ENCODE peak calls at places on chromosomes 7 and 10, in six cellular contexts. S, R, E, Q, J and M are unnamed samples.

GRCh38 chr10:30433286-30433778 is 652 bp upstream of the MAP3K8 start:
- DNase-seq in J (no peak), Q (no peak), S (no peak), E (no peak), R (peak), M (peak)

GRCh38 chr10:117237401-117237991 is 3.4 kb upstream of the SLC18A2 start:
- DNase-seq in S (no peak), R (no peak), Q (no peak), E (no peak), J (no peak), M (no peak)

GRCh38 chr10:123562811-123563580 is 103.2 kb upstream of the GPR26 start:
- DNase-seq in J (no peak), R (no peak), S (no peak), E (no peak), Q (no peak), M (no peak)

GRCh38 chr7:116330961-116331360 is 120.6 kb downstream of the TES start:
- DNase-seq in J (no peak), Q (no peak), S (no peak), E (no peak), R (no peak), M (no peak)

GRCh38 chr10:101744267-101744666 is 31.6 kb downstream of the FGF8 start:
- DNase-seq in Q (no peak), R (no peak), S (no peak), J (no peak), E (no peak), M (no peak)

GRCh38 chr7:106640368-106641141 is 20.4 kb downstream of the CCDC71L start:
- DNase-seq in E (no peak), R (no peak), S (no peak), J (no peak), Q (no peak), M (no peak)

GRCh38 chr10:132606536-132607316 is 69.1 kb downstream of the INPP5A start:
- DNase-seq in R (no peak), S (no peak), Q (no peak), E (peak), J (no peak), M (no peak)

GRCh38 chr10:71880425-71881306 is 29.6 kb upstream of the PSAP start:
- DNase-seq in S (no peak), Q (no peak), E (peak), J (no peak), R (no peak), M (no peak)

GRCh38 chr7:27165089-27165654 is at the start of gene HOXA9:
- DNase-seq in R (peak), Q (no peak), E (no peak), S (no peak), J (no peak), M (no peak)

GRCh38 chr10:77004917-77005564 is 632.6 kb downstream of the KCNMA1 start:
- DNase-seq in Q (no peak), R (no peak), E (no peak), J (no peak), S (no peak), M (no peak)

GRCh38 chr10:132670546-132670945 is 115.4 kb downstream of the NKX6-2 start:
- DNase-seq in Q (no peak), E (no peak), J (no peak), R (no peak), S (no peak), M (no peak)

GRCh38 chr7:110317699-110318265 is 773.1 kb upstream of the LRRN3 start:
- DNase-seq in R (no peak), S (peak), Q (no peak), J (no peak), E (no peak), M (no peak)

GRCh38 chr7:33578166-33578565 is 327.2 kb upstream of the BMPER start:
- DNase-seq in E (no peak), R (no peak), Q (no peak), J (no peak), S (peak), M (no peak)

GRCh38 chr7:93882481-93882880 is 8.1 kb downstream of the TFPI2 start:
- DNase-seq in E (no peak), R (no peak), Q (no peak), S (no peak), J (no peak), M (no peak)

GRCh38 chr7:49778731-49779270 is 5.4 kb downstream of the VWC2 start:
- DNase-seq in J (no peak), R (no peak), E (no peak), Q (no peak), S (no peak), M (no peak)

GRCh38 chr7:632831-633210 is 93.7 kb upstream of the DNAAF5 start:
- DNase-seq in J (no peak), E (no peak), S (no peak), Q (no peak), R (no peak), M (no peak)

GRCh38 chr7:106757846-106758245 is 96.9 kb upstream of the CCDC71L start:
- DNase-seq in R (peak), E (no peak), S (no peak), J (no peak), Q (no peak), M (no peak)

GRCh38 chr7:50479743-50480517 is 29.8 kb upstream of the FIGNL1 start:
- DNase-seq in S (no peak), R (no peak), E (no peak), Q (no peak), J (no peak), M (no peak)

GRCh38 chr10:79929409-79929904 is 19.4 kb downstream of the SFTPD start:
- DNase-seq in J (peak), Q (peak), E (peak), S (peak), R (peak), M (peak)

GRCh38 chr7:156927571-156928405 is 21.7 kb upstream of the NOM1 start:
- DNase-seq in S (no peak), Q (no peak), J (no peak), R (no peak), E (no peak), M (no peak)

GRCh38 chr10:94276140-94276539 is 86.6 kb downstream of the NOC3L start:
- DNase-seq in Q (no peak), E (no peak), J (no peak), S (no peak), R (no peak), M (no peak)

GRCh38 chr10:75512534-75512933 is 81.1 kb downstream of the LRMDA start:
- DNase-seq in S (no peak), E (no peak), Q (no peak), R (no peak), J (no peak), M (no peak)

GRCh38 chr7:110336423-110336822 is 754.5 kb upstream of the LRRN3 start:
- DNase-seq in Q (no peak), J (no peak), E (no peak), R (no peak), S (no peak), M (no peak)

GRCh38 chr7:100423315-100423714 is 5.2 kb downstream of the ZCWPW1 start:
- DNase-seq in R (no peak), J (no peak), S (no peak), Q (no peak), E (no peak), M (no peak)